ENCODE peak calls at places on chromosomes 11 and 22, in four cellular contexts. One of them, this sample, is unnamed.

GRCh38 chr11:63569570-63569969 is 6.4 kb upstream of the PLAAT2 start:
- DNase-seq in K562: no peak
- DNase-seq in GM12878: no peak
- DNase-seq in HepG2: no peak
- DNase-seq in this sample: no peak

GRCh38 chr11:1762537-1763302 is 1.0 kb downstream of the CTSD start:
- DNase-seq in K562: peak
- DNase-seq in GM12878: no peak
- DNase-seq in HepG2: peak
- DNase-seq in this sample: no peak

GRCh38 chr22:35752172-35752832 is 34.6 kb downstream of the APOL5 start:
- DNase-seq in K562: no peak
- DNase-seq in GM12878: peak
- DNase-seq in HepG2: no peak
- DNase-seq in this sample: peak

GRCh38 chr22:44574057-44574456 is 76.0 kb upstream of the RTL6 start:
- DNase-seq in K562: no peak
- DNase-seq in GM12878: no peak
- DNase-seq in HepG2: no peak
- DNase-seq in this sample: peak

GRCh38 chr11:66701432-66702240 is 23.9 kb upstream of the RBM4B start:
- DNase-seq in K562: peak
- DNase-seq in GM12878: no peak
- DNase-seq in HepG2: peak
- DNase-seq in this sample: no peak

GRCh38 chr11:100892886-100893285 is 205.8 kb downstream of the ARHGAP42 start:
- DNase-seq in K562: no peak
- DNase-seq in GM12878: no peak
- DNase-seq in HepG2: no peak
- DNase-seq in this sample: no peak

GRCh38 chr22:20771918-20772625 is 1.8 kb upstream of the SERPIND1 start:
- DNase-seq in K562: no peak
- DNase-seq in GM12878: no peak
- DNase-seq in HepG2: peak
- DNase-seq in this sample: no peak

GRCh38 chr11:67463680-67464410 is 5.2 kb downstream of the TMEM134 start:
- DNase-seq in K562: peak
- DNase-seq in GM12878: no peak
- DNase-seq in HepG2: peak
- DNase-seq in this sample: no peak

GRCh38 chr11:134164490-134165370 is 59.0 kb downstream of the NCAPD3 start:
- DNase-seq in K562: no peak
- DNase-seq in GM12878: no peak
- DNase-seq in HepG2: peak
- DNase-seq in this sample: no peak

GRCh38 chr11:110850846-110851245 is 138.6 kb upstream of the ARHGAP20 start:
- DNase-seq in K562: no peak
- DNase-seq in GM12878: no peak
- DNase-seq in HepG2: no peak
- DNase-seq in this sample: no peak

DNA sequence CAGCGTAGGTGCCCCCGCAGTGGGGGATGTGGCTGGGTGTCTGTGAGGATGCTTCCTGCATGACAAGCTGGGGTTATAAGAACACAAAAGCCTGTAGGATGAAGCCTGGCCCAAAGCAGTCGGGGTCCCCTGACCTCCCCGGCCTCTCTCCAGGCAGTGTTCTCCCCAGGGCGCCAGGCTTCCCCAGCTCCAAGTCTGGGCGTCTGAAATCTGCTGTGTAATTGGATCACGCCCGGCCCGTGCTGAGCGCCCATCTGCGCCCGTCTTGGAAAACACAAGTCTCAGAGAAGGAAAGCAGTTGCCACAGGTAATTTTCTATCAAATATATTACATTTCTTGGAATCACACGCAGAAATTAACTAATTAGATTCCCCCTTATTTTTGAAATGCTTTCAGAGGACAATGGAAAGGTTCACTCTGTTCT is 233.3 kb downstream of the CTTN start:
- DNase-seq in K562: no peak
- DNase-seq in GM12878: no peak
- DNase-seq in HepG2: no peak
- DNase-seq in this sample: no peak
- TF ChIP-seq POLR2AphosphoS5 in K562: no peak
- TF ChIP-seq POLR2AphosphoS5 in GM12878: no peak
- TF ChIP-seq POLR2AphosphoS5 in HepG2: no peak
- TF ChIP-seq POLR2AphosphoS5 in this sample: no peak

GRCh38 chr11:113249491-113249763 is 65.0 kb upstream of the TTC12 start:
- DNase-seq in K562: no peak
- DNase-seq in GM12878: no peak
- DNase-seq in HepG2: no peak
- DNase-seq in this sample: no peak

GRCh38 chr11:113251281-113251680 is 63.1 kb upstream of the TTC12 start:
- DNase-seq in K562: no peak
- DNase-seq in GM12878: no peak
- DNase-seq in HepG2: no peak
- DNase-seq in this sample: no peak

GRCh38 chr11:113249786-113250185 is 64.6 kb upstream of the TTC12 start:
- DNase-seq in K562: no peak
- DNase-seq in GM12878: no peak
- DNase-seq in HepG2: no peak
- DNase-seq in this sample: no peak

GRCh38 chr11:113247231-113247630 is 67.2 kb upstream of the TTC12 start:
- DNase-seq in K562: no peak
- DNase-seq in GM12878: no peak
- DNase-seq in HepG2: no peak
- DNase-seq in this sample: no peak

GRCh38 chr11:113248702-113249490 is 65.5 kb upstream of the TTC12 start:
- DNase-seq in K562: no peak
- DNase-seq in GM12878: no peak
- DNase-seq in HepG2: no peak
- DNase-seq in this sample: no peak
- TF ChIP-seq MAX in K562: no peak
- TF ChIP-seq MAX in GM12878: no peak
- TF ChIP-seq MAX in HepG2: no peak
- TF ChIP-seq MAX in this sample: no peak

GRCh38 chr11:15053201-15053685 is 20.1 kb upstream of the CALCB start:
- DNase-seq in K562: no peak
- DNase-seq in GM12878: no peak
- DNase-seq in HepG2: no peak
- DNase-seq in this sample: no peak
- TF ChIP-seq MYC in K562: no peak
- TF ChIP-seq MYC in GM12878: no peak
- TF ChIP-seq MYC in HepG2: no peak
- TF ChIP-seq MYC in this sample: no peak

DNA sequence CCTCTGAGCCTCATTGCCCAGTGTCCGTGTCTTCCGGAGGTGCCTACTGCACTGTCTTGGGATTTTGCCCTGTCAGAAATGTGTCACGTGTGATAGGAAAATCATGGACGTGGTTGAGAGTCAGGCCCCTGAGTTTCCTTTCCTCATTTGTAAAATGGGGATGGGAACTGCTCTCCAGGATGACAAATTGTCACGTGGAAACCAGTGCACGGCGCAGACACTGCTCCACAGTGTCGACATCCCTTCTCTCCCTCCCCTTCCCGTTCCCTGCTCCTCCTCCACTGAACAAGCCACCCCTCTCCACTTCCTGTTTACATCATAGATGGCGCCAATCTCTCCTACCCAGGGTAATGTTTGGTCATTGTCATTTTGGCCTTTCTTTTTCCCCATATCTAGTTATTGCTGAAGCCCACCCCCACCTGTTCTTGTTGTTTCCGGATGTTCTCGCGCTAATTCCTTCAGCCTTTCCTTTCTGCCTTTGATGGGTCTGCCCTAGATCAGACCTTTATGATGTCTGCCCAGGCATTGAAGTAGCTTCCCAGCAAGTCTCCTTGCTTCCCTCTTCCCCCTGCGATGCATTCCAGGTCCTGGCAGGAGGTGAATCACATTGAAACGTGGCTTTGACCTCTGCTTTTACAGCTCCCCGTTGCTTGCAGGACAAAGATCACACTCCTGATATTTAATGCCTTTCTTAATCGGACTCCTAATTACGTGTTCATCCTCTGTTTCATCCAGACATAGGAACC is 91.8 kb downstream of the TBC1D22A start:
- DNase-seq in K562: peak
- DNase-seq in GM12878: no peak
- DNase-seq in HepG2: no peak
- DNase-seq in this sample: peak
- TF ChIP-seq POLR2AphosphoS5 in K562: no peak
- TF ChIP-seq POLR2AphosphoS5 in GM12878: no peak
- TF ChIP-seq POLR2AphosphoS5 in HepG2: no peak
- TF ChIP-seq POLR2AphosphoS5 in this sample: no peak

DNA sequence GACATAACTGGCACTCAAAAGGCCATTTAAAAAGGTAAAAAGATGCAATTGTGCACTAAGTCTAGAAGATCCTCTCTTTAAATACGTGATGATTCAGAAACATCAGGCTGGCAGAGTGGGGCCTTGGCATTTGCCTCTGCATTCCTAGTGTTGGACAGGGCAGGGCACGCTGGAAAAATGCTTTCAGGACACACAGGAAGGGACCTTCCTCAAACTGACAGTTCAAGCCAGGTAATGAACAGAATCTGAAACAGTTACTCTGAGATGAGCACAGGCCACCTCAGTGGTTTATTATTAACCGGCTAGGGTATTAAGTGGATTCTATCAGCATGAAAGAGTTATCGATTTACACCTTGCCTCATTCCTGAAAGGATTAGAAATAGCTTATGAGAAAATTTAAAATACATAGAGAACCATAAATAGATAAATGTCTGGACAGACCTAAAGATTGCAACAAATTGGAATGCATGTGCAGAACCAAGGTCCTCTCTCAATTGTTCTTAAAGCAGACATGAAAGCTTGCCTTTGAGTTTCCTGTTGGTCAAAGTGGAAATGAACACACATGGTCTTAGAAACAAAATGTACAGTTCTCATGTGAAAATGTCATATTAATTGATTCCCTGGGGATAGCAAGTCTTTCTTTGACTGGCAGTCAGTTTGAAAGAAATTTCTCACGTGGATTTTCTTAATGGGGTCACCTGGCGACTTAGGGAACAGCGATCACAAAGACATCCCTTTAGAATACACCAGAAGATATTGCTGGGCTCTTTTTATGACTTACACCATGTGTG is 21.5 kb upstream of the CSNK2A3 start:
- DNase-seq in K562: no peak
- DNase-seq in GM12878: peak
- DNase-seq in HepG2: no peak
- DNase-seq in this sample: no peak
- TF ChIP-seq MAX in K562: no peak
- TF ChIP-seq MAX in GM12878: no peak
- TF ChIP-seq MAX in HepG2: no peak
- TF ChIP-seq MAX in this sample: no peak

GRCh38 chr11:93724090-93724489 is 17.2 kb downstream of the TAF1D start:
- DNase-seq in K562: no peak
- DNase-seq in GM12878: no peak
- DNase-seq in HepG2: no peak
- DNase-seq in this sample: no peak
- TF ChIP-seq MYC in K562: no peak
- TF ChIP-seq MYC in GM12878: no peak
- TF ChIP-seq MYC in HepG2: no peak
- TF ChIP-seq MYC in this sample: no peak

GRCh38 chr22:34225278-34225677 is 305.0 kb upstream of the LARGE1 start:
- DNase-seq in K562: no peak
- DNase-seq in GM12878: no peak
- DNase-seq in HepG2: no peak
- DNase-seq in this sample: no peak
- TF ChIP-seq POLR2AphosphoS5 in K562: no peak
- TF ChIP-seq POLR2AphosphoS5 in GM12878: no peak
- TF ChIP-seq POLR2AphosphoS5 in HepG2: no peak
- TF ChIP-seq POLR2AphosphoS5 in this sample: no peak